ENCODE peak calls at places on chromosomes 7 and 10, in seven cellular contexts. T, Q, I, P, F, A and B are unnamed samples.

GRCh38 chr10:1240341-1240775 is 184.2 kb downstream of the WDR37 start:
- DNase-seq in T (no peak), F (no peak), Q (no peak), P (no peak), A (no peak), I (no peak), B (no peak)

GRCh38 chr7:139626817-139627216 is 103.3 kb downstream of the CLEC2L start:
- DNase-seq in F (no peak), I (no peak), Q (no peak), T (no peak), P (no peak), A (no peak), B (no peak)

GRCh38 chr10:5460468-5461200 is 38.7 kb downstream of the CALML5 start:
- DNase-seq in Q (no peak), A (no peak), F (no peak), I (no peak), P (no peak), T (no peak), B (no peak)

GRCh38 chr10:26780793-26781601 is 79.8 kb downstream of the ABI1 start:
- DNase-seq in F (peak; percentile 95), T (no peak), I (no peak), A (no peak), Q (peak; percentile 87), P (no peak), B (no peak)

GRCh38 chr7:95316588-95316987 is 7.7 kb downstream of the PON1 start:
- DNase-seq in Q (no peak), P (no peak), I (no peak), T (no peak), A (no peak), F (no peak), B (no peak)

GRCh38 chr7:39353615-39354376 is 212.4 kb upstream of the YAE1 start:
- DNase-seq in I (no peak), F (peak; percentile 84), T (peak; percentile 50), Q (no peak), A (peak; percentile 12), P (peak; percentile 20), B (no peak)

GRCh38 chr10:103040424-103040823 is 122.3 kb downstream of the CNNM2 start:
- DNase-seq in P (no peak), A (no peak), T (no peak), F (peak; percentile 90), Q (peak; percentile 41), I (no peak), B (no peak)

GRCh38 chr7:111438369-111439289 is 123.7 kb downstream of the IMMP2L start:
- DNase-seq in Q (peak; percentile 76), I (no peak), P (no peak), A (no peak), F (peak; percentile 80), T (no peak), B (no peak)

GRCh38 chr7:78099715-78100477 is 301.3 kb downstream of the PHTF2 start:
- DNase-seq in T (no peak), A (no peak), P (no peak), I (no peak), Q (peak; percentile 29), F (peak; percentile 96), B (no peak)

GRCh38 chr7:595621-596010 is 76.0 kb upstream of the PDGFA start:
- DNase-seq in Q (no peak), F (no peak), I (no peak), T (no peak), P (no peak), A (no peak), B (no peak)

GRCh38 chr10:132556994-132557441 is 19.4 kb downstream of the INPP5A start:
- DNase-seq in I (no peak), F (no peak), P (no peak), T (no peak), A (no peak), Q (no peak), B (no peak)

GRCh38 chr7:12524794-12525386 is 45.6 kb upstream of the SCIN start:
- DNase-seq in Q (peak; percentile 80), T (no peak), I (no peak), P (no peak), F (peak; percentile 39), A (no peak), B (peak; percentile 13)

GRCh38 chr7:28767356-28767755 is 190.8 kb downstream of the TRIL start:
- DNase-seq in P (no peak), A (no peak), F (peak; percentile 15), Q (peak; percentile 70), T (no peak), I (no peak), B (no peak)

GRCh38 chr7:29343379-29343778 is 148.8 kb downstream of the CHN2 start:
- DNase-seq in I (no peak), T (no peak), P (no peak), A (no peak), Q (no peak), F (no peak), B (no peak)

GRCh38 chr7:24448038-24448437 is 125.2 kb upstream of the PALS2 start:
- DNase-seq in P (no peak), Q (no peak), A (no peak), T (no peak), I (no peak), F (no peak), B (no peak)

GRCh38 chr7:92034116-92034515 is 93.5 kb downstream of the AKAP9 start:
- DNase-seq in I (no peak), Q (no peak), F (no peak), P (no peak), T (no peak), A (no peak), B (no peak)

GRCh38 chr10:110815354-110816004 is 56.2 kb upstream of the PDCD4 start:
- DNase-seq in Q (no peak), F (no peak), T (no peak), A (no peak), I (no peak), P (no peak), B (peak; percentile 60)

GRCh38 chr10:11135709-11136108 is 118.0 kb downstream of the CELF2 start:
- DNase-seq in I (no peak), F (no peak), Q (no peak), T (no peak), P (no peak), A (no peak), B (no peak)

GRCh38 chr7:142537760-142538159 is 211.5 kb upstream of the PRSS1 start:
- DNase-seq in P (no peak), Q (no peak), I (no peak), T (no peak), A (no peak), F (no peak), B (no peak)

GRCh38 chr7:142533920-142534319 is 215.4 kb upstream of the PRSS1 start:
- DNase-seq in F (no peak), Q (no peak), T (no peak), I (no peak), P (no peak), A (no peak), B (no peak)

GRCh38 chr7:142539901-142540300 is 209.4 kb upstream of the PRSS1 start:
- DNase-seq in P (no peak), T (no peak), Q (peak; percentile 81), I (no peak), F (peak; percentile 86), A (no peak), B (no peak)

GRCh38 chr7:142534726-142535122 is 214.5 kb upstream of the PRSS1 start:
- DNase-seq in A (no peak), F (no peak), Q (no peak), P (no peak), T (no peak), I (no peak), B (no peak)

GRCh38 chr7:142535123-142535779 is 214.0 kb upstream of the PRSS1 start:
- DNase-seq in T (no peak), I (no peak), P (peak; percentile 65), Q (peak; percentile 97), F (peak; percentile 71), A (peak; percentile 51), B (peak; percentile 57)
- TF ChIP-seq CTCF in T (peak; percentile 58), I (peak; percentile 27), P (peak; percentile 82), Q (peak; percentile 88), F (peak; percentile 91), A (peak; percentile 84), B (peak; percentile 81)

DNA sequence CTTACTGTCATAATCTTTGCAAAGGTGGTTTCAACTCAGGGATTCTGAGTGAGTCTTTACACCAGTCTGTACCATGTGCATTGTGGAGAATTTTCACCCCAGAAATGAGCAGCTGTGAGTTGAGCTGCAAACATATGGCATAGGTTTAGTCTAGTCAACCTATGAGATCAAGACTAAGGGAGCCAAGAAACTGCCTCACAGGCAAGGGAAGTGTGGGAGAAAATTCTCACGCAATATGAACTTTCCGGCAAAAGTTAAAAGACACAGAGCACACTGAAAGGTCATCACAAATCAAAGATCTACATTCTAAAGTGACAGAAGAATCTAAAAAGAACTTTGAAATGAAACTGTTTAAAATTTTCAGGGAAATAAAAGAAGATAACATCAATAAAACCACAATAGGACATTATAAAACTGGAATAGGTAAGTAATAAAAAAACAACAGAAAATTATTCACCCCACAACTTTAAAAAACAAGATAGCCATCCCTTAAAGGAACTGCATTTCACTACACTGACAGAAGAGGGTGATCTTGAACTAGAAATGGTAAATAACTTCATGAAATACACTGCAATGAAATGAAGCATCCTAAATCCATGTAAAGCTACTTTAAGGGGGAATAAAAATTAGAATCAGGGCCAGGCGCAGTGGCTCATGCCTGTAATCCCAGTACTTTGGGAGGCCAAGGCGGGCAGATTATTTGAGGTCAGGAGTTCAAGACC is 63.5 kb downstream of the LGI1 start:
- DNase-seq in A (no peak), Q (peak; percentile 51), F (peak; percentile 31), T (no peak), P (no peak), I (no peak), B (no peak)
- TF ChIP-seq CTCF in A (peak; percentile 63), Q (peak; percentile 26), F (peak; percentile 42), T (peak; percentile 53), P (peak; percentile 74), I (no peak), B (no peak)

DNA sequence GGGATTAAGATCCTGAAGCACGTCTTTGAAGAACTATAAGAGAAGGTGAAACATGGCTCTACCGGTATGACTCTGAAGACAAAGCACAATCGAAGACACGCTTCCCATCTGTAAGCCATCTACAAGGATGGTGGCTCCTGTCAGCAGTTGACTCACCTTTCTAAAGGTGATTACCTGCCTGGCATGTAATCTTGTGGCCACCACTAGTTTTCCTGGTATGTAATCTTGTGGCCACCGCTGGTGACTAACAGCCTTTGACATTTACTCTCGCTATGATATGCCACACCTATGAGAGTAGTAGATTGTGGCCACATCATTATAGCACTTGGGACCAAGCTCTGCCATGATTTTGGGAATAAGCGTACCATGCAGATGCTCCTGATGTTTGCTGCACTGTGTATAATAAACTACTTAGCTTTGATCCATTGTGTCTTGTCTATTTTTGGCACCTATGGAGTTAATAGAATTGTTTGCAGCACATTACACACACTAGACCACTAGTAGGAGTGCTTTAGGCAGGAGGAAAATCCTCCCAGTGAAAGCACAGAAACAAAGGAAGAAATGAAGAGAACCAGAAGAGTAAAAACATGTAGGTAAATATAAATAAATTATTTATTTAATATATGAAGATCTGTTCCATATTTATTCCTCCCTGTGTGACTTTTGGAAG is 59.8 kb downstream of the VAX1 start:
- DNase-seq in F (no peak), P (no peak), I (no peak), A (no peak), Q (no peak), T (no peak), B (no peak)
- TF ChIP-seq CTCF in F (no peak), P (no peak), I (no peak), A (no peak), Q (no peak), T (no peak), B (no peak)

DNA sequence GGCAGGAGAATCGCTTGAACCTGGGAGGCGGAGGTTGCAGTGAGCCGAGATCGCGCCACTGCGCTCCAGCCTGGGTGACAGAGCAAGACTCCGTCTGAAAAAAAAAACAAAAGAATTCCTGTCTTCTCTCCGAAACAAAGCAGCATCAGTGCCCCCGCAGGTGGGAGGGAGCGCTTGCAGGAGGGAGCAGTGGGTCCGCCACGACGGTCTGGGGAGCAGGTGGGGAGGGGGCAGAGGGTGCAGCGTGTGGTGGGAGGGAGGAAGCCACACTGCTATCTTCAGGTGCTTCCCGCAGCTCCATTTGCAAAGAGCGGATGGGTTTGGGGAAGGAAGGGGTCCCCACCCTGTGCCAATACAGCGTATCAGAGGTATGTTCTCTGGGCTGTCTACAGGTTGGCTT is 31.7 kb downstream of the LIMK1 start:
- DNase-seq in Q (no peak), P (no peak), F (no peak), T (no peak), I (no peak), A (no peak), B (no peak)
- TF ChIP-seq CTCF in Q (no peak), P (no peak), F (no peak), T (no peak), I (no peak), A (no peak), B (no peak)